ENCODE peak calls at places on chromosome 11, in nine cellular contexts. One of them, this sample, is unnamed.
A peak's percentile ranks its signal among the peaks of the same experiment; 100 is the strongest.

GRCh38 chr11:95229199-95230053 is 1.6 kb downstream of the SESN3 start:
- DNase-seq in right atrium auricular region: no peak
- DNase-seq in BJ: no peak
- DNase-seq in psoas muscle: peak; percentile 43
- DNase-seq in endothelial cell: no peak
- DNase-seq in heart left ventricle: no peak
- DNase-seq in stomach: no peak
- DNase-seq in tibial nerve: no peak
- DNase-seq in H54: no peak
- DNase-seq in this sample: no peak

GRCh38 chr11:65506316-65506769 is 7.5 kb downstream of the MALAT1 start:
- DNase-seq in right atrium auricular region: no peak
- DNase-seq in BJ: no peak
- DNase-seq in psoas muscle: no peak
- DNase-seq in endothelial cell: no peak
- DNase-seq in heart left ventricle: no peak
- DNase-seq in stomach: no peak
- DNase-seq in tibial nerve: no peak
- DNase-seq in H54: no peak
- DNase-seq in this sample: no peak

GRCh38 chr11:206516-207212 is 535 bp downstream of the BET1L start:
- DNase-seq in right atrium auricular region: peak; percentile 59
- DNase-seq in BJ: no peak
- DNase-seq in psoas muscle: no peak
- DNase-seq in endothelial cell: no peak
- DNase-seq in heart left ventricle: peak; percentile 54
- DNase-seq in stomach: peak; percentile 40
- DNase-seq in tibial nerve: no peak
- DNase-seq in H54: no peak
- DNase-seq in this sample: no peak

GRCh38 chr11:120335596-120335927 is 651 bp upstream of the ARHGEF12 start:
- DNase-seq in right atrium auricular region: no peak
- DNase-seq in BJ: no peak
- DNase-seq in psoas muscle: no peak
- DNase-seq in endothelial cell: no peak
- DNase-seq in heart left ventricle: no peak
- DNase-seq in stomach: peak; percentile 47
- DNase-seq in tibial nerve: no peak
- DNase-seq in H54: no peak
- DNase-seq in this sample: no peak

GRCh38 chr11:76443254-76443935 is 1.4 kb upstream of the EMSY start:
- DNase-seq in right atrium auricular region: no peak
- DNase-seq in BJ: no peak
- DNase-seq in psoas muscle: no peak
- DNase-seq in endothelial cell: no peak
- DNase-seq in heart left ventricle: no peak
- DNase-seq in stomach: no peak
- DNase-seq in tibial nerve: no peak
- DNase-seq in H54: no peak
- DNase-seq in this sample: peak; percentile 30

GRCh38 chr11:32053151-32053550 is 37.7 kb upstream of the RCN1 start:
- DNase-seq in right atrium auricular region: no peak
- DNase-seq in BJ: no peak
- DNase-seq in psoas muscle: no peak
- DNase-seq in endothelial cell: no peak
- DNase-seq in heart left ventricle: no peak
- DNase-seq in stomach: no peak
- DNase-seq in tibial nerve: no peak
- DNase-seq in H54: no peak
- DNase-seq in this sample: no peak

GRCh38 chr11:33542921-33543320 is 157.7 kb downstream of the C11orf91 start:
- DNase-seq in right atrium auricular region: no peak
- DNase-seq in BJ: no peak
- DNase-seq in psoas muscle: peak; percentile 63
- DNase-seq in endothelial cell: peak; percentile 73
- DNase-seq in heart left ventricle: no peak
- DNase-seq in stomach: peak; percentile 66
- DNase-seq in tibial nerve: peak; percentile 33
- DNase-seq in H54: peak; percentile 38
- DNase-seq in this sample: peak; percentile 50

GRCh38 chr11:126592496-126593410 is 237.3 kb downstream of the ST3GAL4 start:
- DNase-seq in right atrium auricular region: no peak
- DNase-seq in BJ: no peak
- DNase-seq in psoas muscle: no peak
- DNase-seq in endothelial cell: no peak
- DNase-seq in heart left ventricle: no peak
- DNase-seq in stomach: no peak
- DNase-seq in tibial nerve: no peak
- DNase-seq in H54: no peak
- DNase-seq in this sample: no peak

GRCh38 chr11:110524227-110524626 is 94.5 kb downstream of the FDX1 start:
- DNase-seq in right atrium auricular region: no peak
- DNase-seq in BJ: peak; percentile 88
- DNase-seq in psoas muscle: no peak
- DNase-seq in endothelial cell: no peak
- DNase-seq in heart left ventricle: no peak
- DNase-seq in stomach: no peak
- DNase-seq in tibial nerve: no peak
- DNase-seq in H54: no peak
- DNase-seq in this sample: no peak

GRCh38 chr11:76152741-76153608 is 53.3 kb downstream of the WNT11 start:
- DNase-seq in right atrium auricular region: no peak
- DNase-seq in BJ: no peak
- DNase-seq in psoas muscle: no peak
- DNase-seq in endothelial cell: no peak
- DNase-seq in heart left ventricle: peak; percentile 19
- DNase-seq in stomach: no peak
- DNase-seq in tibial nerve: no peak
- DNase-seq in H54: no peak
- DNase-seq in this sample: no peak

GRCh38 chr11:95389427-95389826 is 158.4 kb upstream of the SESN3 start:
- DNase-seq in right atrium auricular region: no peak
- DNase-seq in BJ: no peak
- DNase-seq in psoas muscle: no peak
- DNase-seq in endothelial cell: no peak
- DNase-seq in heart left ventricle: no peak
- DNase-seq in stomach: no peak
- DNase-seq in tibial nerve: no peak
- DNase-seq in H54: no peak
- DNase-seq in this sample: no peak

GRCh38 chr11:46285173-46285572 is 7.7 kb downstream of the CREB3L1 start:
- DNase-seq in right atrium auricular region: no peak
- DNase-seq in BJ: no peak
- DNase-seq in psoas muscle: no peak
- DNase-seq in endothelial cell: no peak
- DNase-seq in heart left ventricle: no peak
- DNase-seq in stomach: no peak
- DNase-seq in tibial nerve: no peak
- DNase-seq in H54: no peak
- DNase-seq in this sample: no peak

GRCh38 chr11:94142308-94143277 is 14.0 kb downstream of the PANX1 start:
- DNase-seq in right atrium auricular region: no peak
- DNase-seq in BJ: no peak
- DNase-seq in psoas muscle: no peak
- DNase-seq in endothelial cell: no peak
- DNase-seq in heart left ventricle: no peak
- DNase-seq in stomach: no peak
- DNase-seq in tibial nerve: no peak
- DNase-seq in H54: no peak
- DNase-seq in this sample: no peak

GRCh38 chr11:28521075-28521474 is 412.9 kb downstream of the METTL15 start:
- DNase-seq in right atrium auricular region: no peak
- DNase-seq in BJ: no peak
- DNase-seq in psoas muscle: no peak
- DNase-seq in endothelial cell: no peak
- DNase-seq in heart left ventricle: no peak
- DNase-seq in stomach: no peak
- DNase-seq in tibial nerve: no peak
- DNase-seq in H54: no peak
- DNase-seq in this sample: no peak

GRCh38 chr11:28581286-28582242 is 473.4 kb downstream of the METTL15 start:
- DNase-seq in right atrium auricular region: no peak
- DNase-seq in BJ: no peak
- DNase-seq in psoas muscle: no peak
- DNase-seq in endothelial cell: no peak
- DNase-seq in heart left ventricle: no peak
- DNase-seq in stomach: no peak
- DNase-seq in tibial nerve: no peak
- DNase-seq in H54: peak; percentile 0
- DNase-seq in this sample: peak; percentile 13

GRCh38 chr11:103532133-103532788 is 423.0 kb downstream of the DYNC2H1 start:
- DNase-seq in right atrium auricular region: no peak
- DNase-seq in BJ: peak; percentile 46
- DNase-seq in psoas muscle: no peak
- DNase-seq in endothelial cell: no peak
- DNase-seq in heart left ventricle: no peak
- DNase-seq in stomach: no peak
- DNase-seq in tibial nerve: no peak
- DNase-seq in H54: peak; percentile 2
- DNase-seq in this sample: peak; percentile 65

GRCh38 chr11:68977781-68978625 is 2.8 kb downstream of the MRGPRD start:
- DNase-seq in right atrium auricular region: no peak
- DNase-seq in BJ: no peak
- DNase-seq in psoas muscle: peak; percentile 19
- DNase-seq in endothelial cell: no peak
- DNase-seq in heart left ventricle: no peak
- DNase-seq in stomach: no peak
- DNase-seq in tibial nerve: no peak
- DNase-seq in H54: no peak
- DNase-seq in this sample: no peak

GRCh38 chr11:70024773-70025045 is 53.4 kb upstream of the ANO1 start:
- DNase-seq in right atrium auricular region: no peak
- DNase-seq in BJ: no peak
- DNase-seq in psoas muscle: no peak
- DNase-seq in endothelial cell: no peak
- DNase-seq in heart left ventricle: no peak
- DNase-seq in stomach: no peak
- DNase-seq in tibial nerve: no peak
- DNase-seq in H54: no peak
- DNase-seq in this sample: no peak

GRCh38 chr11:126158054-126158791 is 53.2 kb downstream of the RPUSD4 start:
- DNase-seq in right atrium auricular region: no peak
- DNase-seq in BJ: no peak
- DNase-seq in psoas muscle: no peak
- DNase-seq in endothelial cell: no peak
- DNase-seq in heart left ventricle: no peak
- DNase-seq in stomach: no peak
- DNase-seq in tibial nerve: no peak
- DNase-seq in H54: no peak
- DNase-seq in this sample: no peak

GRCh38 chr11:43942651-43943356 is 367 bp downstream of the C11orf96 start:
- DNase-seq in right atrium auricular region: no peak
- DNase-seq in BJ: no peak
- DNase-seq in psoas muscle: peak; percentile 61
- DNase-seq in endothelial cell: peak; percentile 22
- DNase-seq in heart left ventricle: no peak
- DNase-seq in stomach: no peak
- DNase-seq in tibial nerve: no peak
- DNase-seq in H54: no peak
- DNase-seq in this sample: no peak

GRCh38 chr11:74694136-74694535 is 37.1 kb downstream of the CHRDL2 start:
- DNase-seq in right atrium auricular region: no peak
- DNase-seq in BJ: no peak
- DNase-seq in psoas muscle: no peak
- DNase-seq in endothelial cell: no peak
- DNase-seq in heart left ventricle: no peak
- DNase-seq in stomach: no peak
- DNase-seq in tibial nerve: no peak
- DNase-seq in H54: no peak
- DNase-seq in this sample: no peak

GRCh38 chr11:66981976-66982578 is 7.0 kb downstream of the C11orf86 start:
- DNase-seq in right atrium auricular region: peak; percentile 88
- DNase-seq in BJ: peak; percentile 66
- DNase-seq in psoas muscle: peak; percentile 91
- DNase-seq in endothelial cell: no peak
- DNase-seq in heart left ventricle: peak; percentile 87
- DNase-seq in stomach: peak; percentile 80
- DNase-seq in tibial nerve: peak; percentile 91
- DNase-seq in H54: no peak
- DNase-seq in this sample: peak; percentile 90

GRCh38 chr11:12767022-12767421 is 92.8 kb downstream of the TEAD1 start:
- DNase-seq in right atrium auricular region: no peak
- DNase-seq in BJ: no peak
- DNase-seq in psoas muscle: no peak
- DNase-seq in endothelial cell: no peak
- DNase-seq in heart left ventricle: no peak
- DNase-seq in stomach: no peak
- DNase-seq in tibial nerve: no peak
- DNase-seq in H54: no peak
- DNase-seq in this sample: no peak

GRCh38 chr11:64457416-64458010 is 98.6 kb downstream of the RPS6KA4 start:
- DNase-seq in right atrium auricular region: no peak
- DNase-seq in BJ: no peak
- DNase-seq in psoas muscle: no peak
- DNase-seq in endothelial cell: no peak
- DNase-seq in heart left ventricle: no peak
- DNase-seq in stomach: peak; percentile 17
- DNase-seq in tibial nerve: no peak
- DNase-seq in H54: no peak
- DNase-seq in this sample: no peak

GRCh38 chr11:19767691-19768151 is 55.1 kb downstream of the NAV2 start:
- DNase-seq in right atrium auricular region: no peak
- DNase-seq in BJ: no peak
- DNase-seq in psoas muscle: no peak
- DNase-seq in endothelial cell: no peak
- DNase-seq in heart left ventricle: no peak
- DNase-seq in stomach: no peak
- DNase-seq in tibial nerve: no peak
- DNase-seq in H54: no peak
- DNase-seq in this sample: no peak

GRCh38 chr11:112221263-112221835 is 4.9 kb upstream of the PTS start:
- DNase-seq in right atrium auricular region: no peak
- DNase-seq in BJ: no peak
- DNase-seq in psoas muscle: no peak
- DNase-seq in endothelial cell: no peak
- DNase-seq in heart left ventricle: no peak
- DNase-seq in stomach: peak; percentile 36
- DNase-seq in tibial nerve: no peak
- DNase-seq in H54: no peak
- DNase-seq in this sample: peak; percentile 78

GRCh38 chr11:125903753-125904659 is at the start of gene DDX25:
- DNase-seq in right atrium auricular region: no peak
- DNase-seq in BJ: no peak
- DNase-seq in psoas muscle: no peak
- DNase-seq in endothelial cell: peak; percentile 69
- DNase-seq in heart left ventricle: no peak
- DNase-seq in stomach: no peak
- DNase-seq in tibial nerve: no peak
- DNase-seq in H54: no peak
- DNase-seq in this sample: no peak

GRCh38 chr11:64292458-64293254 is 1.6 kb downstream of the KCNK4 start:
- DNase-seq in right atrium auricular region: no peak
- DNase-seq in BJ: no peak
- DNase-seq in psoas muscle: no peak
- DNase-seq in endothelial cell: no peak
- DNase-seq in heart left ventricle: no peak
- DNase-seq in stomach: no peak
- DNase-seq in tibial nerve: no peak
- DNase-seq in H54: no peak
- DNase-seq in this sample: no peak

GRCh38 chr11:61514050-61514917 is 5.7 kb downstream of the LRRC10B start:
- DNase-seq in right atrium auricular region: no peak
- DNase-seq in BJ: no peak
- DNase-seq in psoas muscle: no peak
- DNase-seq in endothelial cell: no peak
- DNase-seq in heart left ventricle: no peak
- DNase-seq in stomach: no peak
- DNase-seq in tibial nerve: no peak
- DNase-seq in H54: no peak
- DNase-seq in this sample: no peak

GRCh38 chr11:47373876-47374820 is 4.2 kb downstream of the SPI1 start:
- DNase-seq in right atrium auricular region: peak; percentile 86
- DNase-seq in BJ: no peak
- DNase-seq in psoas muscle: peak; percentile 92
- DNase-seq in endothelial cell: peak; percentile 91
- DNase-seq in heart left ventricle: peak; percentile 83
- DNase-seq in stomach: peak; percentile 87
- DNase-seq in tibial nerve: peak; percentile 79
- DNase-seq in H54: peak; percentile 95
- DNase-seq in this sample: peak; percentile 34

GRCh38 chr11:75771646-75772410 is 3.2 kb downstream of the DGAT2 start:
- DNase-seq in right atrium auricular region: peak; percentile 72
- DNase-seq in BJ: peak; percentile 11
- DNase-seq in psoas muscle: peak; percentile 44
- DNase-seq in endothelial cell: no peak
- DNase-seq in heart left ventricle: peak; percentile 42
- DNase-seq in stomach: peak; percentile 37
- DNase-seq in tibial nerve: no peak
- DNase-seq in H54: no peak
- DNase-seq in this sample: peak; percentile 76

This sample was measured in renal cortical epithelial cell.